ENCODE peak calls at places on chromosomes 16 and 17, in six cellular contexts. S, K, F, D, V and O are unnamed samples.

GRCh38 chr17:64709481-64709880 is 47.4 kb upstream of the SMURF2 start:
- DNase-seq in K (no peak), S (no peak), F (no peak), V (no peak), D (no peak), O (no peak)

GRCh38 chr16:52547001-52547833 is at the start of gene TOX3:
- DNase-seq in S (no peak), D (peak; percentile 55), K (no peak), F (no peak), V (peak; percentile 78), O (no peak)

GRCh38 chr16:49884033-49884707 is 28.3 kb upstream of the ZNF423 start:
- DNase-seq in S (no peak), F (no peak), K (no peak), D (no peak), V (no peak), O (no peak)

GRCh38 chr16:76278976-76279375 is 1.8 kb downstream of the CNTNAP4 start:
- DNase-seq in K (no peak), F (no peak), D (no peak), V (no peak), S (no peak), O (no peak)

GRCh38 chr16:4315185-4316102 is at the start of gene GLIS2:
- DNase-seq in S (peak; percentile 84), F (no peak), D (peak; percentile 92), K (peak; percentile 51), V (peak; percentile 73), O (peak; percentile 71)

GRCh38 chr16:19898924-19899604 is 14.4 kb upstream of the GPRC5B start:
- DNase-seq in F (no peak), D (no peak), K (peak; percentile 39), V (peak; percentile 46), S (no peak), O (peak; percentile 44)

GRCh38 chr16:14377326-14377725 is 252.7 kb downstream of the PARN start:
- DNase-seq in S (no peak), V (no peak), D (no peak), K (no peak), F (no peak), O (no peak)

GRCh38 chr17:78125138-78125913 is 3.2 kb downstream of the TMC6 start:
- DNase-seq in V (no peak), F (peak; percentile 63), S (no peak), D (peak; percentile 72), K (no peak), O (peak; percentile 21)

GRCh38 chr16:20192801-20193200 is 119.1 kb upstream of the GPR139 start:
- DNase-seq in K (no peak), V (no peak), D (no peak), F (no peak), S (no peak), O (no peak)

GRCh38 chr17:8073627-8074485 is 13.7 kb downstream of the ALOX12B start:
- DNase-seq in S (peak; percentile 57), D (peak; percentile 90), F (no peak), V (peak; percentile 81), K (no peak), O (peak; percentile 77)

GRCh38 chr17:28575126-28575795 is 1.4 kb downstream of the ALDOC start:
- DNase-seq in K (no peak), V (no peak), S (peak; percentile 81), D (peak; percentile 90), F (no peak), O (peak; percentile 76)

GRCh38 chr17:35171834-35172233 is 22.4 kb downstream of the SLC35G3 start:
- DNase-seq in V (no peak), D (no peak), S (no peak), F (no peak), K (no peak), O (no peak)

GRCh38 chr17:385836-386144 is 33.2 kb upstream of the RPH3AL start:
- DNase-seq in S (no peak), D (no peak), K (no peak), V (no peak), F (no peak), O (no peak)

GRCh38 chr17:383771-384621 is 31.4 kb upstream of the RPH3AL start:
- DNase-seq in F (no peak), S (no peak), K (no peak), D (no peak), V (no peak), O (no peak)

GRCh38 chr17:386145-386876 is 33.7 kb upstream of the RPH3AL start:
- DNase-seq in D (peak; percentile 94), S (peak; percentile 84), F (peak; percentile 83), V (peak; percentile 87), K (peak; percentile 53), O (peak; percentile 77)

GRCh38 chr17:384622-385194 is 32.1 kb upstream of the RPH3AL start:
- DNase-seq in K (no peak), F (no peak), S (no peak), V (no peak), D (peak; percentile 69), O (no peak)

DNA sequence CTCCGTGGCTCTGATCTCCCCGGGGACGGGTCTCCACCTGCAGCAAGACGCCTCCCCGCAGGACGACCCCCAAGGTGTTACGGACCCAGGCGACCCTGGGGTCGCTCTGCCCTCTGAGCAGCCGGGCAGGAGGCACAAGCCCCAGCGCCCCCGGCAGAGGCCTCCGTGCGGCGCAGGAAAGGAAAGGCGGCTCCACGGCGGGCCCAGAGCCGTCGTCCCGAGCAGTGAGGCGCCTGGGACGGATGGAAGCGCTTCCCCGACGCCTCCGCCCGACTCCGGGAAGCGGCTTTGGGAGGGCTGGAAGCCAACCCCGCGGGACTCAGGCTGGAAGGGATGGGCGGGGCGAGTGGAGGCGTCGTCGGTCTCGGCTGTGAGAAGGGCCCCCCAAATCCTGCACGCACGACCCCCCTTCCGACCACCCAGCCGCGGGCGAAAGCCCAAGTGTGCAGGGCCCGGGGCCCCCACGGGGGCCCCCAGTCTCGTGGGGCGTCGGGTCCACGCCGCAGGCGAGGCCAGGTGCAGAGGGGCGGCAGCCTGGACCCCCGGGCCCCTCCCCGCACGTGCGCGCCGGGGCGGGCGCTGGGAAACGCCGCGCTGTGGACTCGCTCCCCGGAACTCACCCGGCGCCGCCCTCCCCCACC is 32.7 kb upstream of the RPH3AL start:
- DNase-seq in S (peak; percentile 79), F (peak; percentile 74), D (peak; percentile 89), V (peak; percentile 48), K (no peak), O (peak; percentile 81)
- H3K4me3 ChIP-seq in S (peak overlapping the region; percentile 69), F (peak overlapping the region; percentile 67), D (peak overlapping the region; percentile 89), V (peak overlapping the region; percentile 70), K (peak overlapping the region; percentile 68), O (peak overlapping the region; percentile 53)

GRCh38 chr16:67652578-67653130 is 7.4 kb downstream of the ACD start:
- DNase-seq in V (no peak), S (no peak), F (peak; percentile 68), D (peak; percentile 68), K (no peak), O (no peak)
- H3K27me3 ChIP-seq in V (peaks cover 78% of the 10 kb centered on the region), S (peaks cover 87% of the 10 kb centered on the region), F (peaks cover 72% of the 10 kb centered on the region), D (no peaks in the 10 kb centered on the region), K (peaks cover 15% of the 10 kb centered on the region), O (peaks cover 76% of the 10 kb centered on the region)

GRCh38 chr17:5759501-5759925 is 175.2 kb upstream of the NLRP1 start:
- DNase-seq in D (no peak), V (no peak), F (no peak), K (no peak), S (no peak), O (peak; percentile 10)

GRCh38 chr17:5762191-5762590 is 177.9 kb upstream of the NLRP1 start:
- DNase-seq in F (no peak), D (no peak), K (no peak), S (no peak), V (no peak), O (no peak)

GRCh38 chr17:5758651-5759050 is 174.3 kb upstream of the NLRP1 start:
- DNase-seq in F (no peak), V (no peak), K (no peak), D (no peak), S (no peak), O (no peak)

GRCh38 chr17:5753421-5753820 is 169.1 kb upstream of the NLRP1 start:
- DNase-seq in K (no peak), F (no peak), V (no peak), S (no peak), D (no peak), O (no peak)

DNA sequence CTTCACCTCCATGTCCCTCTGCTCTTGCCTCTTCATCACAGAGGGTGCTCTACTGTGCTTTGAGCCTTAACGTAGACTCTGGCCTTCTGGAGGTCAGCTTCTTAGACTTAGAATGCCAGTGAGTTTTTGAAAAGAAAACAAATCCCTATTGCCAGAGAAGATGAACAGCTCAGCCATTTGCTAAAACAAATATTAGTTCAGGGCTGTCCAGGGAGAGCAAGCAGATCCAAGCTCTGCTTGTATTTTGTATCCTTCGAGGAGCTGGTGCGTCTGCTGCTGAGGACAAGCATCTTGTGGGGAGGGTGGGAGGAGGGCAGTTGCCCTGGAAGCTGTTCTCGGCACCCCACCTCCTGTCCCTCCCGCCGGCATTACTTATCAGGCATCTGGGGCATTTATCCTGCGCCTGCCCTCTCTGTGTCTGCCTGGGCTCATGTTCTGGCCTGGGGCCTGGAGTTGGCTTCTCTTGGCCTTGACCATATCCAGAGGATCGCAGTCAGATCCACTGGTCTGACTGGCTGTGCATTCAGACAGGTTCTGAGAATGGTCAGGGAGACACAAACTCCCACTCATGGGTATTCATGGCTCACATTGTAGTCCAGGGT is 173.1 kb upstream of the NLRP1 start:
- DNase-seq in K (peak; percentile 8), F (no peak), D (no peak), S (no peak), V (no peak), O (no peak)
- H3K27ac ChIP-seq in K (no peak overlapping the region), F (no peak overlapping the region), D (no peak overlapping the region), S (no peak overlapping the region), V (no peak overlapping the region), O (no peak overlapping the region)

GRCh38 chr17:69326302-69327059 is 452 bp downstream of the ABCA5 start:
- DNase-seq in D (peak; percentile 72), F (no peak), K (peak; percentile 20), V (peak; percentile 25), S (no peak), O (no peak)

GRCh38 chr17:69320908-69321238 is 6.1 kb downstream of the ABCA5 start:
- DNase-seq in V (no peak), K (no peak), F (no peak), S (no peak), D (no peak), O (no peak)

GRCh38 chr17:69327060-69327831 is at the start of gene ABCA5:
- DNase-seq in D (peak; percentile 90), K (peak; percentile 90), S (peak; percentile 82), V (peak; percentile 95), F (peak; percentile 89), O (peak; percentile 78)

GRCh38 chr17:69323806-69324205 is 3.1 kb downstream of the ABCA5 start:
- DNase-seq in K (no peak), D (no peak), F (no peak), S (no peak), V (no peak), O (no peak)

DNA sequence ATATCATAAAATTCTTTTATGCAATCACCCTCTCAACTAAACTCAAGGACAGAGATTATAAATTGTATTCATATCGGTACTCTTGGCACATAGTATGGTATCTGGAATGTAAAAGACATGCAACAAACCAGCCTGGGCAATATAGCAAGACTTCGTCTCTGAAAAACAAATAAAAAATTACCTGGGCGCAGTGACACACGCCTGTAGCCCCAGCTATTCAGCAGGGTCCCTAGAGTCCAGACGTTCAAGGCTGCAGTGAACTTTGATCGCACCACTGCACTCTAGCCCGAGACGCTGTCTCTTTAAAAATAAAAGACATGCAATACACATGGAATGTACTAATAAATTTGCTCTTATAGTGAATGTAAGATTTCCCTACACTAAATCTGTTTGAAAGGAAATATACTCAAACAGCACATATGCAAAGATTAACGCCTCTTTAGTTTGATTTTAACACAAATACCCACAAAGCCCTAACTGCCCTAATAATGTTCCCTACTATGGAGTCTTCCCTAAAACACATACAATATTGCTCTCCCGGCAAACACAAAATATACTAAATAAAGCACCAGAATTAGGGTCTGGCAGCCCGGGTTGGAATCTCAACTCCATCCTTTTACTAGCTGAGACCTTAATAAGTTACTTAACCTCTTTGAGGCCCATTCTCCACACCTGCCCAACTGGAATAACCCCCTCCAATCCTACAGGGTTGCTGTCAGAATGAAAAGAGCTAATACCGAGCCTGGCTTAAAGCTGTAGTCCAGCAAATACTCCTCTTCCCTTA is 1.2 kb downstream of the ABCA5 start:
- DNase-seq in K (no peak), V (no peak), F (no peak), S (no peak), D (no peak), O (no peak)
- H3K4me3 ChIP-seq in K (peak overlapping the region; percentile 62), V (peak overlapping the region; percentile 70), F (peak overlapping the region; percentile 84), S (peak overlapping the region; percentile 75), D (peak overlapping the region; percentile 46), O (peak overlapping the region; percentile 71)